ENCODE peak calls at places on chromosomes 12 and 14, in four cellular contexts. A, F, Z and J are unnamed samples. For H3K36me3 and H3K9me3, the result is how much of the 10 kb centered on the place peaks cover.

GRCh38 chr12:118052324-118053070 is 8.5 kb downstream of the WSB2 start:
- DNase-seq in A (no peak), Z (peak), F (peak), J (peak)

GRCh38 chr12:114186241-114187002 is 219.5 kb downstream of the TBX5 start:
- DNase-seq in Z (no peak), A (no peak), F (no peak), J (no peak)

GRCh38 chr14:72495668-72496067 is 398.2 kb downstream of the DPF3 start:
- DNase-seq in A (no peak), Z (no peak), F (peak), J (peak)

GRCh38 chr14:73895939-73896338 is 9.3 kb downstream of the ZNF410 start:
- DNase-seq in A (no peak), F (no peak), Z (no peak), J (no peak)

GRCh38 chr12:46404225-46404631 is 31.7 kb upstream of the SLC38A2 start:
- DNase-seq in Z (no peak), A (no peak), F (peak), J (peak)

GRCh38 chr12:120862664-120863063 is 41.5 kb downstream of the SPPL3 start:
- DNase-seq in Z (no peak), A (no peak), F (no peak), J (no peak)

GRCh38 chr12:120247183-120247582 is 18.3 kb downstream of the PXN start:
- DNase-seq in F (no peak), Z (no peak), A (no peak), J (no peak)

GRCh38 chr12:28958553-28959195 is 190.4 kb upstream of the FAR2 start:
- DNase-seq in A (no peak), Z (no peak), F (peak), J (no peak)

GRCh38 chr12:89648211-89648930 is 60.3 kb downstream of the ATP2B1 start:
- DNase-seq in A (no peak), F (peak), Z (peak), J (no peak)

GRCh38 chr12:89650239-89650638 is 58.4 kb downstream of the ATP2B1 start:
- DNase-seq in A (no peak), F (peak), Z (no peak), J (no peak)

GRCh38 chr12:89649139-89649538 is 59.5 kb downstream of the ATP2B1 start:
- DNase-seq in Z (no peak), F (no peak), A (no peak), J (no peak)

GRCh38 chr12:89649820-89650219 is 58.8 kb downstream of the ATP2B1 start:
- DNase-seq in Z (no peak), A (no peak), F (no peak), J (no peak)

GRCh38 chr12:89651192-89651591 is 57.4 kb downstream of the ATP2B1 start:
- DNase-seq in Z (no peak), A (no peak), F (no peak), J (no peak)
- H3K36me3 ChIP-seq in Z (under half), A (under half), F (under half), J (under half)

GRCh38 chr12:34605510-34605887 is 583.2 kb downstream of the ALG10 start:
- DNase-seq in A (no peak), F (no peak), Z (no peak), J (no peak)

GRCh38 chr12:34606749-34607519 is 584.6 kb downstream of the ALG10 start:
- DNase-seq in Z (no peak), A (no peak), F (no peak), J (no peak)

GRCh38 chr12:34604631-34605509 is 582.6 kb downstream of the ALG10 start:
- DNase-seq in F (no peak), A (no peak), Z (no peak), J (no peak)

GRCh38 chr12:34607520-34608195 is 585.4 kb downstream of the ALG10 start:
- DNase-seq in F (no peak), A (no peak), Z (no peak), J (no peak)

DNA sequence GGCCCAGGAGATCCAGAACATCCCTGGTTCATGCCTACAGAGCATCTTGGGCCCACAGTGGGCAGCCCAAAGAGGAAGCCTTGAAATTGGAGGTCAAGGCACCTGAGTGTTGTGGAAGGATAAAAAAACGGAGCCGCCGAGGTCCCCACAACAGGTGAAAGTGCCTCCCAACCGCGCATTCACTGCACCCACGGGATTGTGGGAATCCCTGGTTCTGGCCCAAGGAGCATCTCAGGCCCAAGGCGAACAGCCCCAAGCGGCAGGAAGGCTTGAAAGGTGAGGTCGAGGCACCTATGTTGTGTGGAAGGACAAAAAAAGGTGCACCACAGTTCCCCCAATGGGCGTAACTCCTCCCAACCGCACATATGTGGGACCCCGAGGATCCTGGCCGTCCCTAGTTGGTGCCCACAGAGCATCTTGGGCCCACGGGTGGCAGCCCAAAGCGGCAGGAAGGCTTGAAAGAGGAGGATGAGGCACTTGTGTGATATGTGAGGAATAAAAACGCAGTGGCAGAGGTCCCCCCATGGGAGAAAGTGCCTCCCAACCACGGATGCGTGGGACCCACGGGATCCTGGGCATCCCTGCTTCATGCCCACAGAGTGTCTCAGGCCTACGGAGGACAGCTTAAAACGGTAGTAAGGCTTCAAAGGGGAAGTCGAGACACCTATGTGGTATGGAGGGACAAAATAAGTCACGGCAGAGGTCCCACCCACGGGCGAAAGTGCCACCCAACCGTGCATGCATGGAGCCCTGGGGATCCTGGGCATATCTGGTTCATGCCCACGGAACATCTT is 583.9 kb downstream of the ALG10 start:
- DNase-seq in Z (no peak), A (no peak), F (no peak), J (no peak)
- H3K9me3 ChIP-seq in Z (under half), A (under half), F (under half), J (under half)

GRCh38 chr14:67680941-67681340 is 6.5 kb upstream of the VTI1B start:
- DNase-seq in Z (no peak), F (no peak), A (no peak), J (no peak)

GRCh38 chr14:67683821-67684220 is 9.4 kb upstream of the VTI1B start:
- DNase-seq in F (no peak), A (no peak), Z (no peak), J (no peak)

GRCh38 chr14:67675219-67675582 is 769 bp upstream of the VTI1B start:
- DNase-seq in Z (no peak), A (no peak), F (no peak), J (no peak)

GRCh38 chr14:67674480-67675218 is at the start of gene VTI1B:
- DNase-seq in Z (peak), F (peak), A (peak), J (peak)

GRCh38 chr14:67680121-67680602 is 5.7 kb upstream of the VTI1B start:
- DNase-seq in F (peak), Z (no peak), A (no peak), J (peak)
- H3K36me3 ChIP-seq in F (under half), Z (under half), A (under half), J (under half)

GRCh38 chr14:105929327-105930081 is 403.1 kb downstream of the TMEM121 start:
- DNase-seq in F (no peak), A (no peak), Z (no peak), J (no peak)
- H3K9me3 ChIP-seq in F (under half), A (under half), Z (under half), J (under half)

GRCh38 chr12:110531741-110532333 is 29.7 kb downstream of the RAD9B start:
- DNase-seq in F (peak), Z (peak), A (no peak), J (no peak)
- H3K36me3 ChIP-seq in F (under half), Z (under half), A (under half), J (under half)

DNA sequence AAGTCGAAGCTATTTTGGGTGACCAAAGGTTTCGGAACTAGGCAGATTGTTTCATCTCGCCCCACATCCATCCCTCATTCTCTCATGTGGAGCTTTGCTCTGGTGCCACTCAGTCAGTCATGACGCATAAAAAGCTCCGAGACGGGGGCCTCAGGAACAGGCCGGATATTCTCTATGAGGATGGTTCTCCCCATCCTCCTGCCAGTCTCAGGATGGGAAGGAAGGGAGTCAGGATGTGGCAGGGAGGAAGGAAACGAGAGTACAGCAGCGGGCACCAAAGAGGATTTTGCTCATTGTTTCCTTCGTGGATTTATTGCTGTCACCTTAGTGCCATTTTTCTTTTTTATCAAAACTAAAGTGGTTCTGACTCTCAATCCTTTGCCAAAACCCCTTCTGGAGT is 253.0 kb upstream of the FKBP4 start:
- DNase-seq in A (no peak), F (no peak), Z (no peak), J (no peak)
- H3K9me3 ChIP-seq in A (under half), F (under half), Z (under half), J (under half)

GRCh38 chr14:23521785-23522640 is 29.6 kb downstream of the ZFHX2 start:
- DNase-seq in A (no peak), F (no peak), Z (no peak), J (no peak)

GRCh38 chr14:23525611-23526010 is 26.0 kb downstream of the ZFHX2 start:
- DNase-seq in A (no peak), F (no peak), Z (no peak), J (no peak)

GRCh38 chr14:23523229-23524016 is 28.1 kb downstream of the ZFHX2 start:
- DNase-seq in F (no peak), A (no peak), Z (no peak), J (no peak)

GRCh38 chr14:23522643-23523198 is 28.8 kb downstream of the ZFHX2 start:
- DNase-seq in F (no peak), A (no peak), Z (no peak), J (no peak)

DNA sequence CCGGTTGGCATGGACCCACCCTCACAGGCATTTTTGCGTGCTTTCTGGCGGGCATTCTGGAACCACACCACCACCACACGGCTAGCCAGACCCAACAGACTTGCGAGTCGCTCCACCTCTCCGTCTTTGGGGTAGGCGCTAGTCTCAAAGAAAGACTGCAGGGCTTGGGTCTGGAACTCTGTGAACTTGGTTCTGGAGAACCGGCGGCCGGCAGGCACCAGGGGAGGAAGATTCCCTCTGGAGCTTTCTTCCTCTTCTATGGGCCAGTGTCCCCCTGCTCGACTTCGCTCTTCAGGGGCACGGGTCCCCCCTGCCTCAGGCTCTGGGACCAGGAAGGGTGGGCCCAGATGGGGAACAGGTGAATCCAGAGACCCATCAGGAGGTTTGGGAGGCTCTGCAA is 26.6 kb downstream of the ZFHX2 start:
- DNase-seq in A (no peak), Z (no peak), F (no peak), J (no peak)
- H3K36me3 ChIP-seq in A (under half), Z (under half), F (under half), J (under half)

GRCh38 chr14:98458702-98459101 is 813.3 kb downstream of the BCL11B start:
- DNase-seq in F (no peak), Z (no peak), A (no peak), J (no peak)

GRCh38 chr14:98466807-98467206 is 805.2 kb downstream of the BCL11B start:
- DNase-seq in Z (no peak), F (no peak), A (no peak), J (peak)

DNA sequence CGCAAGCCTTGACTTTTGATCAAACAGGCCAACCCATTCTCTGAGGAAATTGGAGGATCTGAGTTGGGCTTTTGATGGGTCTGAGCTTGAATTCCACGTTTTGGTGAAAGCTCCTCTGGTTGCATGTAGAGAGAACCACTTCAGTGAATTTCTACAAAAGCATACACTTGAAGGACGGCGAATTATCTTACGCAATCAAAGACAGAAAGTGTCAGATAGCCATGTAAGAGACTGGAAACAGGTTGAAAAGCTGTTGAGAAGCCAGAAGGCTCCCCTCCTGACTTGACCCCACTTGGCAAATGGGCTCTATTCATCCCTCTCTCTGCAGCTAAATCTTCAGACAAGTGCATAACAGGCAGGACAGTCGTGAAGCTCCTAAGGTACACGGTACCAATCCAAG is 809.1 kb downstream of the BCL11B start:
- DNase-seq in Z (no peak), F (no peak), A (no peak), J (no peak)
- H3K9me3 ChIP-seq in Z (under half), F (under half), A (under half), J (under half)

GRCh38 chr14:101898416-101898815 is 66.0 kb upstream of the DYNC1H1 start:
- DNase-seq in Z (no peak), F (no peak), A (no peak), J (no peak)
- H3K36me3 ChIP-seq in Z (under half), F (half or more), A (half or more), J (under half)

GRCh38 chr12:31974673-31975072 is 15.5 kb downstream of the RESF1 start:
- DNase-seq in F (no peak), Z (no peak), A (no peak), J (no peak)
- H3K9me3 ChIP-seq in F (under half), Z (under half), A (under half), J (under half)